ENCODE peak calls at places on chromosomes 16 and 17, in eight cellular contexts. X is left kidney; A is Jurkat, Clone E6-1; P is ecto neural progenitor cell; U is foreskin keratinocyte; F is activated CD4-positive, alpha-beta T cell treated with anti-CD3 and anti-CD28 coated beads, Interleukin-2, amount 50 U/mL, for 1 hour; S is hepatic stellate cell; Z is IMR-90. G is an unnamed sample.

GRCh38 chr17:32520737-32521399 is 34.1 kb downstream of the CDK5R1 start:
- DNase-seq in X (no peak), A (no peak), P (no peak), U (no peak), F (no peak), S (no peak), Z (no peak), G (no peak)

GRCh38 chr16:17397499-17397891 is 73.3 kb downstream of the XYLT1 start:
- DNase-seq in X (peak), A (no peak), P (no peak), U (no peak), F (no peak), S (peak), Z (peak), G (no peak)

GRCh38 chr16:67257486-67258159 is 8.8 kb downstream of the SLC9A5 start:
- DNase-seq in X (no peak), A (no peak), P (no peak), U (no peak), F (no peak), S (no peak), Z (no peak), G (no peak)

GRCh38 chr16:79402356-79402755 is 198.2 kb downstream of the MAF start:
- DNase-seq in X (peak), A (no peak), P (no peak), U (no peak), F (no peak), S (no peak), Z (no peak), G (no peak)

GRCh38 chr16:11398851-11399250 is 53.6 kb downstream of the RMI2 start:
- DNase-seq in X (no peak), A (no peak), P (no peak), U (no peak), F (no peak), S (no peak), Z (no peak), G (no peak)

GRCh38 chr17:7579839-7580630 is 597 bp downstream of the CD68 start:
- DNase-seq in X (no peak), A (no peak), P (no peak), U (no peak), F (no peak), S (no peak), Z (no peak), G (no peak)

GRCh38 chr17:40550608-40551007 is 14.7 kb downstream of the CCR7 start:
- DNase-seq in X (no peak), A (no peak), P (no peak), U (no peak), F (no peak), S (peak), Z (peak), G (peak)

GRCh38 chr17:4598776-4599504 is 14.6 kb downstream of the SMTNL2 start:
- DNase-seq in X (peak), A (no peak), P (no peak), U (no peak), F (no peak), S (no peak), Z (peak), G (no peak)

GRCh38 chr16:26963109-26963508 is 103.6 kb upstream of the C16orf82 start:
- DNase-seq in X (no peak), A (peak), P (peak), U (no peak), F (no peak), S (no peak), Z (peak), G (no peak)

GRCh38 chr16:10153993-10154788 is 28.0 kb downstream of the GRIN2A start:
- DNase-seq in X (no peak), A (peak), P (no peak), U (no peak), F (no peak), S (no peak), Z (no peak), G (no peak)

GRCh38 chr16:85755929-85756768 is 5.3 kb upstream of the C16orf74 start:
- DNase-seq in X (no peak), A (no peak), P (no peak), U (no peak), F (no peak), S (no peak), Z (peak), G (peak)

GRCh38 chr16:50467943-50468748 is 80.0 kb upstream of the NKD1 start:
- DNase-seq in X (peak), A (no peak), P (peak), U (no peak), F (no peak), S (no peak), Z (no peak), G (peak)

GRCh38 chr16:14667347-14668266 is 26.5 kb downstream of the PLA2G10 start:
- DNase-seq in X (no peak), A (no peak), P (no peak), U (no peak), F (no peak), S (no peak), Z (no peak), G (no peak)

GRCh38 chr17:65078441-65079160 is 22.1 kb upstream of the GNA13 start:
- DNase-seq in X (no peak), A (no peak), P (no peak), U (peak), F (no peak), S (peak), Z (peak), G (no peak)

GRCh38 chr17:45433136-45433535 is 466 bp upstream of the ARHGAP27 start:
- DNase-seq in X (no peak), A (no peak), P (no peak), U (no peak), F (no peak), S (no peak), Z (no peak), G (peak)

GRCh38 chr17:2688351-2689342 is 22.9 kb downstream of the CLUH start:
- DNase-seq in X (peak), A (peak), P (no peak), U (no peak), F (no peak), S (no peak), Z (no peak), G (peak)